ENCODE peak calls at places on chromosomes 5 and 9, in five cellular contexts. O is neural progenitor cell, U is IMR-90, F is upper lobe of right lung, H is SK-N-SH. N is an unnamed sample. For H3K4me1, the result is how much of the 10 kb centered on the place peaks cover.

GRCh38 chr9:4137755-4138154 is 162.1 kb downstream of the GLIS3 start:
- DNase-seq in F (no peak), O (no peak), U (peak), H (no peak), N (peak)

GRCh38 chr5:127076730-127077129 is 3.4 kb upstream of the C5orf63 start:
- DNase-seq in U (peak), O (no peak), F (no peak), H (no peak), N (no peak)

GRCh38 chr5:71783891-71784290 is 64.8 kb downstream of the CARTPT start:
- DNase-seq in O (no peak), U (no peak), F (no peak), H (no peak), N (peak)

GRCh38 chr5:142740474-142740873 is 29.7 kb upstream of the ARHGAP26 start:
- DNase-seq in O (no peak), U (no peak), F (no peak), H (no peak), N (no peak)

GRCh38 chr9:96230002-96230401 is 72.0 kb downstream of the HSD17B3 start:
- DNase-seq in O (no peak), H (no peak), U (no peak), F (no peak), N (no peak)

GRCh38 chr5:1246711-1247431 is 21.7 kb downstream of the SLC6A18 start:
- DNase-seq in F (peak), H (peak), U (no peak), O (peak), N (no peak)

GRCh38 chr9:81892440-81892839 is 35.8 kb upstream of the SPATA31D4 start:
- DNase-seq in O (no peak), H (no peak), F (no peak), U (no peak), N (no peak)

GRCh38 chr9:6142816-6143454 is 72.7 kb upstream of the IL33 start:
- DNase-seq in U (no peak), O (no peak), H (no peak), F (no peak), N (no peak)

GRCh38 chr9:116812231-116813028 is 125.3 kb downstream of the TRIM32 start:
- DNase-seq in U (peak), O (no peak), F (no peak), H (no peak), N (peak)

GRCh38 chr9:109122726-109123621 is 3.2 kb upstream of the TMEM245 start:
- DNase-seq in U (no peak), O (no peak), H (no peak), F (peak), N (no peak)

GRCh38 chr9:116156621-116157314 is 3.2 kb downstream of the PAPPA start:
- DNase-seq in O (peak), U (peak), F (peak), H (peak), N (no peak)

GRCh38 chr5:167951121-167951520 is 340.3 kb upstream of the WWC1 start:
- DNase-seq in O (no peak), U (no peak), F (no peak), H (no peak), N (no peak)
- H3K4me1 ChIP-seq in O (under half), U (under half), F (under half), H (under half), N (under half)

DNA sequence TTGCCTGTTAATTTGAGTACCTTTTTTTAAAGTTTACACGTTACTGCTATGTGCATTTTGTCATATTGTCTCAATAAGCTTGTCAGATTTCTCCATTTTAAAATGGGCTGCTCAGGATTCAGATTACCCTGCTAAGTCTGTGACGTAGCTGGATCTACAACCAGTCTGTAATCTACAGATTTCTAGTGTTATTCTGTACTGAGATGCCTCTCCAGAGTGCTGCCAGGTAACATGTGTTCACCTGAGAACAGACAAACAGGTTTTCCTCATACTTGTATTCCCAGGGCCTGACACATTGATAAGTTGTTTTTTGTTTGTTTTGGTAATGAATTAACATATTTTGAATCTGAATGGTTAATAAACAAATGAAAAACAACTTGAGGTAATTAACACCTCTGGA is 15.3 kb downstream of the RAB24 start:
- DNase-seq in H (no peak), F (no peak), O (no peak), U (no peak), N (no peak)
- H3K27ac ChIP-seq in H (no peak), F (no peak), O (no peak), U (no peak), N (no peak)

GRCh38 chr9:133342570-133342969 is 5.4 kb downstream of the MED22 start:
- DNase-seq in H (peak), U (no peak), O (no peak), F (no peak), N (no peak)

GRCh38 chr9:133344071-133344470 is 3.9 kb downstream of the MED22 start:
- DNase-seq in U (no peak), O (no peak), F (no peak), H (no peak), N (no peak)

GRCh38 chr9:133345596-133345995 is 2.3 kb downstream of the MED22 start:
- DNase-seq in O (no peak), H (no peak), U (no peak), F (no peak), N (no peak)

GRCh38 chr9:133346021-133346713 is 1.8 kb downstream of the MED22 start:
- DNase-seq in U (no peak), H (peak), F (no peak), O (no peak), N (no peak)

GRCh38 chr9:133344979-133345378 is 3.0 kb downstream of the MED22 start:
- DNase-seq in O (no peak), H (no peak), U (no peak), F (no peak), N (no peak)
- TF ChIP-seq CTCF in O (no peak), H (no peak), U (no peak), F (no peak), N (no peak)

GRCh38 chr5:115419794-115420585 is 123.5 kb upstream of the CCDC112 start:
- DNase-seq in F (no peak), H (no peak), O (no peak), U (peak), N (peak)
- H3K4me1 ChIP-seq in F (under half), H (under half), O (under half), U (under half), N (under half)

GRCh38 chr9:136974834-136975535 is 2.3 kb upstream of the PTGDS start:
- DNase-seq in H (no peak), U (no peak), F (no peak), O (no peak), N (no peak)
- H3K27ac ChIP-seq in H (no peak), U (no peak), F (peak), O (no peak), N (no peak)

DNA sequence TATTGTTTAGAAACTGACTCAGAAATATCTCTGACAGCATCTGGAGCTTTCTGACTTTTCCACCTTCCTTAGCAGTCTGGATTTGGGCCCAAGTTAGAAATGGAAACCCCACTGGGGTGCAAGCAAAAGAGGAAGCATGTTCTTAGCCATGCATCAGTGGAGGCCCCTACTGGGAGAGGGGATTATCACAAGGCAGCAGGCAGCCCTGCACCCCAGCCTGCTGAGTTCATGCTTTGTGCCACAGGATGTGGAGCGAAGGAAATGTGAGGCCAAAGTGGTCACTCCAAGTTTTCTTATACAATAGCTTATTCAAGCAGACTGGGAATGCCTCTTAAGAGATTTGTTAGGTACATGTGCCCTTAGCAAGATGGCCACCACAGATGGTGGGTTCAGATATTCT is 146.4 kb upstream of the TLX3 start:
- DNase-seq in U (peak), H (peak), O (peak), F (no peak), N (no peak)
- TF ChIP-seq CTCF in U (peak), H (peak), O (peak), F (peak), N (peak)